ENCODE peak calls at places on chromosomes 16 and 17, in five cellular contexts. G, R, K, H and D are unnamed samples.

GRCh38 chr16:3157229-3158013 is 22.6 kb downstream of the ZNF213 start:
- DNase-seq in K (peak), R (no peak), H (peak), G (peak), D (peak)

GRCh38 chr16:84700518-84701277 is 898 bp downstream of the USP10 start:
- DNase-seq in G (peak), R (no peak), H (no peak), K (peak), D (no peak)

GRCh38 chr16:30747331-30747730 is 894 bp upstream of the PHKG2 start:
- DNase-seq in K (peak), H (no peak), R (no peak), G (peak), D (no peak)

GRCh38 chr17:76250141-76250540 is 9.8 kb upstream of the RNF157 start:
- DNase-seq in H (no peak), R (no peak), K (no peak), G (no peak), D (no peak)

GRCh38 chr17:200604-200985 is 19.1 kb upstream of the DOC2B start:
- DNase-seq in H (peak), R (no peak), G (no peak), K (no peak), D (no peak)

GRCh38 chr16:65737831-65738230 is 616.0 kb upstream of the CDH11 start:
- DNase-seq in R (no peak), G (no peak), K (no peak), H (no peak), D (no peak)

GRCh38 chr16:85913688-85914422 is 14.9 kb downstream of the IRF8 start:
- DNase-seq in R (no peak), H (peak), G (no peak), K (peak), D (no peak)

GRCh38 chr16:73572135-73572534 is 524.2 kb upstream of the ZFHX3 start:
- DNase-seq in H (no peak), R (no peak), G (peak), K (peak), D (no peak)

GRCh38 chr16:68490829-68491575 is 42.7 kb upstream of the SMPD3 start:
- DNase-seq in H (no peak), G (peak), R (no peak), K (peak), D (peak)

GRCh38 chr17:79003661-79004411 is 5.7 kb downstream of the CANT1 start:
- DNase-seq in H (no peak), G (no peak), K (no peak), R (no peak), D (no peak)

GRCh38 chr16:88830250-88830649 is 18.5 kb upstream of the APRT start:
- DNase-seq in G (no peak), K (no peak), H (no peak), R (no peak), D (no peak)

GRCh38 chr17:60535382-60536279 is 9.6 kb upstream of the APPBP2 start:
- DNase-seq in K (no peak), R (no peak), G (peak), H (no peak), D (no peak)

GRCh38 chr17:17502741-17503565 is 6.8 kb upstream of the RASD1 start:
- DNase-seq in H (no peak), G (no peak), R (no peak), K (no peak), D (no peak)

GRCh38 chr17:66276328-66276937 is 26.0 kb upstream of the PRKCA start:
- DNase-seq in K (peak), R (no peak), H (no peak), G (no peak), D (no peak)

GRCh38 chr16:2857451-2858244 is at the start of gene PRSS22:
- DNase-seq in K (peak), H (peak), R (no peak), G (peak), D (no peak)

GRCh38 chr17:49634487-49634865 is 43.4 kb downstream of the SPOP start:
- DNase-seq in K (no peak), G (no peak), R (no peak), H (no peak), D (no peak)

GRCh38 chr17:40910441-40910841 is 25.4 kb upstream of the KRT20 start:
- DNase-seq in H (no peak), K (no peak), R (no peak), G (peak), D (no peak)

GRCh38 chr16:57192720-57193486 is 6.8 kb downstream of the RSPRY1 start:
- DNase-seq in K (peak), H (no peak), R (no peak), G (no peak), D (no peak)

GRCh38 chr17:59846391-59847165 is 46.2 kb downstream of the TUBD1 start:
- DNase-seq in H (peak), K (peak), R (peak), G (peak), D (no peak)

GRCh38 chr16:51146256-51146924 is 4.7 kb downstream of the SALL1 start:
- DNase-seq in H (no peak), K (peak), G (peak), R (no peak), D (no peak)

GRCh38 chr17:1216209-1216937 is 36.6 kb upstream of the ABR start:
- DNase-seq in G (no peak), H (no peak), K (no peak), R (no peak), D (no peak)

GRCh38 chr17:7477392-7478275 is 1.8 kb downstream of the ZBTB4 start:
- DNase-seq in R (no peak), H (no peak), K (peak), G (peak), D (no peak)